ENCODE peak calls at places on chromosomes 3 and 15, in eight cellular contexts. G, J, L, A, Q, E, N and W are unnamed samples.

GRCh38 chr15:84955089-84955848 is 26.4 kb upstream of the PDE8A start:
- DNase-seq in L (peak; percentile 13), G (peak; percentile 70), A (peak; percentile 70), E (peak; percentile 85), J (peak; percentile 79), N (no peak), Q (peak; percentile 9), W (peak; percentile 67)

GRCh38 chr3:112111785-112112402 is 21.2 kb downstream of the GCSAM start:
- DNase-seq in L (peak; percentile 43), E (peak; percentile 47), Q (peak; percentile 22), G (peak; percentile 87), N (peak; percentile 42), J (peak; percentile 79), A (peak; percentile 42), W (peak; percentile 54)

GRCh38 chr3:190205739-190206138 is 85.0 kb upstream of the P3H2 start:
- DNase-seq in Q (no peak), L (no peak), J (peak; percentile 57), N (no peak), G (no peak), A (no peak), E (no peak), W (no peak)

GRCh38 chr3:73192036-73192738 is 130.7 kb downstream of the EBLN2 start:
- DNase-seq in G (peak; percentile 66), J (no peak), L (no peak), N (no peak), A (no peak), Q (no peak), E (peak; percentile 14), W (no peak)

GRCh38 chr3:69855436-69856162 is 116.3 kb downstream of the MITF start:
- DNase-seq in L (no peak), E (no peak), J (peak; percentile 38), Q (no peak), A (peak; percentile 17), N (no peak), G (no peak), W (no peak)

GRCh38 chr15:96158938-96159337 is 171.6 kb upstream of the NR2F2 start:
- DNase-seq in L (no peak), G (no peak), N (no peak), Q (no peak), A (no peak), E (no peak), J (no peak), W (no peak)

GRCh38 chr15:50562735-50563640 is 16.5 kb upstream of the USP50 start:
- DNase-seq in A (no peak), E (no peak), L (no peak), J (peak; percentile 29), G (no peak), Q (no peak), N (no peak), W (no peak)

GRCh38 chr15:57640935-57641682 is 49.4 kb downstream of the MYZAP start:
- DNase-seq in L (no peak), E (peak; percentile 64), Q (no peak), G (peak; percentile 44), N (no peak), J (peak; percentile 62), A (peak; percentile 29), W (peak; percentile 15)

GRCh38 chr3:149920119-149920518 is 50.6 kb downstream of the PFN2 start:
- DNase-seq in J (no peak), A (no peak), N (no peak), G (no peak), L (no peak), E (no peak), Q (no peak), W (no peak)

GRCh38 chr3:182979719-182980191 is 583 bp downstream of the DCUN1D1 start:
- DNase-seq in L (no peak), N (no peak), G (peak; percentile 74), Q (peak; percentile 50), A (no peak), E (peak; percentile 44), J (peak; percentile 7), W (peak; percentile 28)

GRCh38 chr3:131221731-131222130 is 159.8 kb upstream of the NUDT16 start:
- DNase-seq in A (no peak), L (no peak), Q (no peak), N (peak; percentile 55), E (no peak), J (peak; percentile 65), G (no peak), W (peak; percentile 5)

GRCh38 chr3:187999821-188000220 is 154.1 kb upstream of the LPP start:
- DNase-seq in N (no peak), L (peak; percentile 38), Q (no peak), J (no peak), E (no peak), A (no peak), G (no peak), W (no peak)

GRCh38 chr15:74193305-74193718 is 9.3 kb downstream of the STRA6 start:
- DNase-seq in J (peak; percentile 84), L (no peak), A (peak; percentile 77), Q (no peak), N (peak; percentile 93), G (no peak), E (peak; percentile 24), W (peak; percentile 93)

GRCh38 chr3:42336103-42336502 is 70.1 kb upstream of the CCK start:
- DNase-seq in G (no peak), L (no peak), A (no peak), E (no peak), J (no peak), N (no peak), Q (no peak), W (no peak)

GRCh38 chr3:31960793-31961431 is 20.1 kb downstream of the OSBPL10 start:
- DNase-seq in A (peak; percentile 11), Q (no peak), E (peak; percentile 27), J (peak; percentile 43), N (no peak), G (no peak), L (no peak), W (peak; percentile 42)

GRCh38 chr3:49723301-49723630 is 485 bp downstream of the GMPPB start:
- DNase-seq in E (peak; percentile 69), G (peak; percentile 58), N (no peak), A (no peak), Q (no peak), L (peak; percentile 45), J (peak; percentile 28), W (peak; percentile 31)

GRCh38 chr15:80480909-80481308 is 76.7 kb downstream of the ARNT2 start:
- DNase-seq in J (peak; percentile 94), L (no peak), G (no peak), E (no peak), A (peak; percentile 47), N (no peak), Q (no peak), W (peak; percentile 89)

GRCh38 chr3:152317956-152318355 is 49.2 kb downstream of the MBNL1 start:
- DNase-seq in A (peak; percentile 54), E (no peak), L (no peak), Q (no peak), N (no peak), J (peak; percentile 34), G (no peak), W (no peak)

GRCh38 chr3:139473155-139473771 is 3.1 kb downstream of the RBP2 start:
- DNase-seq in J (no peak), N (no peak), G (no peak), Q (no peak), A (no peak), L (no peak), E (peak; percentile 67), W (no peak)